ENCODE peak calls at places on chromosomes 13 and 19, in eight cellular contexts. Z is astrocyte, E is fibroblast of lung, A is WTC11, S is breast epithelium, B is fibroblast of villous mesenchyme, K is colonic mucosa, V is Calu3. H is an unnamed sample.

GRCh38 chr13:30355405-30355741 is 48.0 kb upstream of the KATNAL1 start:
- DNase-seq in Z (no peak), E (no peak), A (peak; percentile 54), S (no peak), B (no peak), K (no peak), V (no peak), H (no peak)

GRCh38 chr19:40586611-40587010 is 9.9 kb downstream of the SHKBP1 start:
- DNase-seq in Z (no peak), E (no peak), A (no peak), S (no peak), B (no peak), K (no peak), V (no peak), H (no peak)

GRCh38 chr13:36370108-36370429 is 23.9 kb upstream of the SPART start:
- DNase-seq in Z (peak; percentile 42), E (peak; percentile 54), A (no peak), S (no peak), B (no peak), K (no peak), V (no peak), H (no peak)

GRCh38 chr13:22000191-22000590 is 329.3 kb downstream of the FGF9 start:
- DNase-seq in Z (no peak), E (no peak), A (no peak), S (no peak), B (no peak), K (no peak), V (no peak), H (no peak)

GRCh38 chr13:99922631-99923404 is 48.7 kb downstream of the ZIC5 start:
- DNase-seq in Z (no peak), E (no peak), A (no peak), S (no peak), B (no peak), K (peak; percentile 84), V (peak; percentile 10), H (no peak)

GRCh38 chr19:48283908-48284307 is 14.0 kb downstream of the ZNF114 start:
- DNase-seq in Z (peak; percentile 94), E (peak; percentile 95), A (no peak), S (no peak), B (peak; percentile 72), K (no peak), V (no peak), H (no peak)

GRCh38 chr19:9721861-9722260 is 46.7 kb downstream of the ZNF846 start:
- DNase-seq in Z (no peak), E (no peak), A (no peak), S (no peak), B (no peak), K (no peak), V (no peak), H (no peak)

GRCh38 chr13:109397285-109397684 is 389.1 kb downstream of the IRS2 start:
- DNase-seq in Z (no peak), E (no peak), A (no peak), S (no peak), B (no peak), K (no peak), V (no peak), H (no peak)

GRCh38 chr19:49064029-49064629 is 489 bp downstream of the NTF4 start:
- DNase-seq in Z (no peak), E (no peak), A (peak; percentile 45), S (peak; percentile 88), B (no peak), K (no peak), V (no peak), H (no peak)

GRCh38 chr13:99356216-99357089 is 49.3 kb upstream of the GPR183 start:
- DNase-seq in Z (peak; percentile 91), E (peak; percentile 92), A (no peak), S (no peak), B (peak; percentile 91), K (no peak), V (no peak), H (no peak)

GRCh38 chr19:28737021-28737525 is 475.9 kb downstream of the UQCRFS1 start:
- DNase-seq in Z (peak; percentile 7), E (peak; percentile 18), A (no peak), S (no peak), B (peak; percentile 13), K (no peak), V (peak; percentile 7), H (no peak)

GRCh38 chr13:106311004-106311403 is 224.5 kb downstream of the EFNB2 start:
- DNase-seq in Z (no peak), E (no peak), A (no peak), S (no peak), B (no peak), K (no peak), V (no peak), H (no peak)

GRCh38 chr13:31209172-31209818 is 9.5 kb downstream of the B3GLCT start:
- DNase-seq in Z (peak; percentile 56), E (peak; percentile 70), A (no peak), S (peak; percentile 18), B (peak; percentile 56), K (no peak), V (no peak), H (no peak)

GRCh38 chr19:28635962-28636629 is 576.9 kb downstream of the UQCRFS1 start:
- DNase-seq in Z (no peak), E (no peak), A (no peak), S (no peak), B (no peak), K (no peak), V (no peak), H (no peak)

GRCh38 chr13:72648513-72649065 is 78.8 kb downstream of the MZT1 start:
- DNase-seq in Z (no peak), E (no peak), A (no peak), S (no peak), B (peak; percentile 4), K (no peak), V (no peak), H (no peak)

GRCh38 chr13:72656357-72656756 is 71.1 kb downstream of the MZT1 start:
- DNase-seq in Z (no peak), E (no peak), A (no peak), S (no peak), B (no peak), K (no peak), V (no peak), H (no peak)

GRCh38 chr13:72652681-72653080 is 74.7 kb downstream of the MZT1 start:
- DNase-seq in Z (peak; percentile 55), E (peak; percentile 65), A (no peak), S (no peak), B (no peak), K (no peak), V (no peak), H (no peak)

GRCh38 chr13:72645521-72645920 is 81.9 kb downstream of the MZT1 start:
- DNase-seq in Z (no peak), E (no peak), A (no peak), S (no peak), B (no peak), K (no peak), V (no peak), H (no peak)

GRCh38 chr13:72651196-72651595 is 76.2 kb downstream of the MZT1 start:
- DNase-seq in Z (no peak), E (peak; percentile 15), A (no peak), S (no peak), B (no peak), K (no peak), V (no peak), H (no peak)
- TF ChIP-seq CTCF in Z (peak; percentile 30), E (peak; percentile 39), A (no peak), S (no peak), B (no peak), K (no peak), V (no peak), H (no peak)

GRCh38 chr13:20867408-20867807 is 35.1 kb downstream of the XPO4 start:
- DNase-seq in Z (no peak), E (no peak), A (no peak), S (no peak), B (no peak), K (no peak), V (no peak), H (no peak)

GRCh38 chr13:20870829-20871228 is 31.7 kb downstream of the XPO4 start:
- DNase-seq in Z (no peak), E (no peak), A (no peak), S (no peak), B (no peak), K (no peak), V (no peak), H (no peak)

GRCh38 chr13:20873348-20873747 is 29.2 kb downstream of the XPO4 start:
- DNase-seq in Z (peak; percentile 60), E (peak; percentile 70), A (no peak), S (no peak), B (peak; percentile 46), K (no peak), V (no peak), H (no peak)

GRCh38 chr13:20869540-20869939 is 33.0 kb downstream of the XPO4 start:
- DNase-seq in Z (no peak), E (no peak), A (no peak), S (no peak), B (no peak), K (no peak), V (no peak), H (no peak)
- TF ChIP-seq CTCF in Z (peak; percentile 11), E (peak; percentile 19), A (no peak), S (no peak), B (peak; percentile 22), K (no peak), V (no peak), H (no peak)

DNA sequence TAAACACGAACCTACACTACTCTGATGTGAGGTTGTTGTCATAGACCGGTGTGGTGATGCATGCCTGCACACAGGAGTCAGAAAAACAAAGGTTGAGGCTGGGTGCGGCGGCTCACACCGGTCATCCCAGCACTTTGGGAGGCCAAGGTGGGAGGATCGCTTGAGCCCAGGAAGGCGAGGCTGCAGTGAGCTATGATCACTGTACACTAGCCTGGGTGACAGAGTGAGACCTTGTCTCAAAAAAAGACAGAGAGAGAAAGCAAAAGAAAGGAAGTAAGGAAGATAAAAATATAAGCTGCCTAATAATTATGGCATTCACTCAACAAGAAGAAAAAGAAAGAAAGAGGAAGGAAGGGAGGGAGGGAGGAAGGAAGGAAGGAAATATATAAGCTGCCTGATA is 9.3 kb downstream of the GP6 start:
- DNase-seq in Z (no peak), E (no peak), A (no peak), S (no peak), B (no peak), K (no peak), V (no peak), H (no peak)
- TF ChIP-seq CTCF in Z (no peak), E (no peak), A (no peak), S (no peak), B (no peak), K (no peak), V (no peak), H (no peak)

GRCh38 chr13:49213997-49214916 is 5.9 kb upstream of the MLNR start:
- DNase-seq in Z (no peak), E (no peak), A (no peak), S (no peak), B (no peak), K (no peak), V (no peak), H (no peak)

GRCh38 chr13:49217962-49218492 is 2.1 kb upstream of the MLNR start:
- DNase-seq in Z (no peak), E (no peak), A (no peak), S (no peak), B (no peak), K (no peak), V (no peak), H (no peak)

GRCh38 chr13:49213539-49213938 is 6.6 kb upstream of the MLNR start:
- DNase-seq in Z (no peak), E (no peak), A (no peak), S (no peak), B (no peak), K (no peak), V (no peak), H (no peak)

GRCh38 chr13:49216334-49216733 is 3.8 kb upstream of the MLNR start:
- DNase-seq in Z (no peak), E (no peak), A (no peak), S (no peak), B (no peak), K (no peak), V (no peak), H (no peak)

GRCh38 chr13:49214917-49215376 is 5.2 kb upstream of the MLNR start:
- DNase-seq in Z (no peak), E (peak; percentile 6), A (peak; percentile 43), S (no peak), B (peak; percentile 30), K (peak; percentile 67), V (peak; percentile 26), H (no peak)
- TF ChIP-seq CTCF in Z (no peak), E (no peak), A (no peak), S (no peak), B (no peak), K (no peak), V (no peak), H (no peak)

H was measured in mesothelial cell of epicardium.